ENCODE peak calls at places on chromosomes 3 and 15, in nine cellular contexts. X is GM23248, Q is fibroblast of lung, Z is fibroblast of pulmonary artery, B is OCI-LY7, E is lung, S is neuronal stem cell, N is ovary, U is GM23338. T is an unnamed sample.

GRCh38 chr15:88882745-88883144 is 12.6 kb downstream of the HAPLN3 start:
- DNase-seq in X (peak), Q (peak), Z (peak), B (no peak), E (no peak), S (no peak), N (no peak), U (no peak), T (no peak)

GRCh38 chr15:75693501-75694240 is 19.0 kb downstream of the CSPG4 start:
- DNase-seq in X (peak), Q (peak), Z (peak), B (no peak), E (no peak), S (no peak), N (no peak), U (no peak), T (peak)

GRCh38 chr3:8742921-8743605 is 9.5 kb downstream of the CAV3 start:
- DNase-seq in X (peak), Q (peak), Z (peak), B (no peak), E (no peak), S (no peak), N (no peak), U (peak), T (no peak)

GRCh38 chr15:55742927-55743614 is at the start of gene PRTG:
- DNase-seq in X (peak), Q (peak), Z (peak), B (no peak), E (peak), S (peak), N (peak), U (peak), T (peak)

GRCh38 chr15:69082041-69082502 is 67.6 kb downstream of the NOX5 start:
- DNase-seq in X (peak), Q (peak), Z (peak), B (no peak), E (no peak), S (no peak), N (no peak), U (no peak), T (no peak)

GRCh38 chr3:46132565-46132964 is 75.5 kb downstream of the CCR1 start:
- DNase-seq in X (no peak), Q (no peak), Z (no peak), B (no peak), E (no peak), S (no peak), N (no peak), U (no peak), T (no peak)

GRCh38 chr3:30544811-30545210 is 61.6 kb upstream of the TGFBR2 start:
- DNase-seq in X (peak), Q (peak), Z (peak), B (no peak), E (no peak), S (no peak), N (no peak), U (no peak), T (no peak)

GRCh38 chr3:184366619-184367321 is 5.3 kb downstream of the POLR2H start:
- DNase-seq in X (peak), Q (peak), Z (peak), B (no peak), E (no peak), S (no peak), N (no peak), U (no peak), T (no peak)

GRCh38 chr15:93028632-93029612 is 60.1 kb downstream of the RGMA start:
- DNase-seq in X (peak), Q (peak), Z (peak), B (no peak), E (peak), S (no peak), N (peak), U (no peak), T (peak)

GRCh38 chr15:61528590-61528929 is 299.5 kb upstream of the RORA start:
- DNase-seq in X (no peak), Q (no peak), Z (peak), B (no peak), E (no peak), S (no peak), N (no peak), U (peak), T (no peak)

GRCh38 chr15:67547836-67548531 is 5.5 kb downstream of the MAP2K5 start:
- DNase-seq in X (peak), Q (peak), Z (peak), B (no peak), E (no peak), S (no peak), N (no peak), U (no peak), T (no peak)

GRCh38 chr15:57667171-57667924 is 39.2 kb upstream of the POLR2M start:
- DNase-seq in X (peak), Q (peak), Z (peak), B (no peak), E (no peak), S (no peak), N (no peak), U (peak), T (no peak)

GRCh38 chr15:71333839-71334238 is 218.6 kb downstream of the THSD4 start:
- DNase-seq in X (peak), Q (peak), Z (peak), B (no peak), E (no peak), S (no peak), N (no peak), U (no peak), T (no peak)

GRCh38 chr3:51974277-51974962 is 444 bp upstream of the ABHD14A start:
- DNase-seq in X (peak), Q (peak), Z (no peak), B (no peak), E (no peak), S (no peak), N (peak), U (no peak), T (peak)

DNA sequence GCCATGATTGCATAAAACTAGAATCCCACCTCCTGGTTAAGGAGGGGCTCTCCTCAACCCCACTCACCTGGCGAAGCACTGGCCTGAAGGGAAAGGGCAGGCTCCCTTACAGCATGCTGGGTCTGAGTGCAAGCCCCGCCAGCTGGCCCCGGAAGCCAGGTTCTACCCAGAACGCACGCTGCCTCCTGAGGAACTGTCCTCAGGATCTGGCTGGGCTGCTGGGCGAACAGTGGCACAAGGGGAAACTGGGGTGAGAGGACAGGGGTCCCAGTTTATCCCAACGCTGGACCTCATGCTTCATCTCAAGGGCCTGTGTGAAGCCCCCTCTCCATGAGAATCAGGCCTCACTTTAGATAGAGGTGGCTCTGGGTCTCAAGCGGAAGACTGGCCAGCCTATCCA is 47.5 kb downstream of the NUP210 start:
- DNase-seq in X (no peak), Q (no peak), Z (no peak), B (no peak), E (no peak), S (no peak), N (no peak), U (no peak), T (no peak)
- H3K4me3 ChIP-seq in X (no peak), Q (no peak), Z (no peak), B (no peak), E (no peak), S (peak), N (no peak), U (no peak), T (no peak)

GRCh38 chr3:66001626-66002025 is 37.1 kb downstream of the MAGI1 start:
- DNase-seq in X (no peak), Q (no peak), Z (no peak), B (no peak), E (no peak), S (no peak), N (no peak), U (no peak), T (no peak)

GRCh38 chr3:65995030-65995429 is 43.7 kb downstream of the MAGI1 start:
- DNase-seq in X (peak), Q (peak), Z (peak), B (no peak), E (no peak), S (no peak), N (no peak), U (no peak), T (no peak)

GRCh38 chr3:66000506-66000905 is 38.2 kb downstream of the MAGI1 start:
- DNase-seq in X (no peak), Q (no peak), Z (no peak), B (no peak), E (no peak), S (no peak), N (no peak), U (no peak), T (no peak)

GRCh38 chr3:65996605-65997004 is 42.1 kb downstream of the MAGI1 start:
- DNase-seq in X (no peak), Q (no peak), Z (peak), B (no peak), E (peak), S (no peak), N (no peak), U (peak), T (no peak)

GRCh38 chr3:65999606-66000005 is 39.1 kb downstream of the MAGI1 start:
- DNase-seq in X (no peak), Q (no peak), Z (no peak), B (no peak), E (no peak), S (no peak), N (no peak), U (no peak), T (no peak)
- H3K4me3 ChIP-seq in X (no peak), Q (no peak), Z (no peak), B (no peak), E (no peak), S (no peak), N (no peak), U (no peak), T (no peak)

DNA sequence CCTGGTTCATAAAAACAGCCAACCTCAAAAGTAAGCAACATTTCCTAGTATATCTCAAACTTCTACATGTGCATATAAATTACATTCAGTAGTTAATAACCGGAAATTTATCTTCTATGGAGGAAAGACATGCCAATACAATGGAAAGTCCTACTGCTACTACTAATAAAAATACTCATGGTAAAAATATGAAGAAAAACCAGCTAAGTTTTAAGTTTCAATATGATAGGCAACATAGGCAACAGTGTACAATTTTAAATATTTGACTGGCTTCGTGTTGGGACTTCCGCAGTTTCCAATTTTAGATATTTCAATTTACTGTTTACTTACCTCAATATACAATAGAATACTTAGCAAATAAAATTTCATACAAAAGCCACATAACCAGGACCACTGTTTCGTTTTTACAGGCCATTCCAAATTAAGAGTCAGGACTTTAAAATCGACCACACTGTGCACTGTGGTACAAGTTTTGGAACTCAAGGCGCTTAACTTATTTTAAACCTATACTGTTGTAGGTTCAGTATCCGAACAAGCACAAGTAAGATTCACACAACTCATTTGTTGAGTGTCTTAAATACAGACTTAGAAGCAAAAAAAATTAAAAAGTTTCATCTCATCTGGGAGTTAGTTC is 2.9 kb downstream of the NAA50 start:
- DNase-seq in X (no peak), Q (no peak), Z (no peak), B (peak), E (no peak), S (no peak), N (no peak), U (no peak), T (no peak)
- H3K4me3 ChIP-seq in X (peak), Q (peak), Z (no peak), B (peak), E (no peak), S (no peak), N (no peak), U (peak), T (no peak)

GRCh38 chr15:81322708-81323253 is 1.2 kb downstream of the STARD5 start:
- DNase-seq in X (peak), Q (no peak), Z (no peak), B (no peak), E (no peak), S (no peak), N (no peak), U (no peak), T (no peak)
- H3K4me3 ChIP-seq in X (peak), Q (peak), Z (peak), B (peak), E (no peak), S (no peak), N (peak), U (peak), T (no peak)

DNA sequence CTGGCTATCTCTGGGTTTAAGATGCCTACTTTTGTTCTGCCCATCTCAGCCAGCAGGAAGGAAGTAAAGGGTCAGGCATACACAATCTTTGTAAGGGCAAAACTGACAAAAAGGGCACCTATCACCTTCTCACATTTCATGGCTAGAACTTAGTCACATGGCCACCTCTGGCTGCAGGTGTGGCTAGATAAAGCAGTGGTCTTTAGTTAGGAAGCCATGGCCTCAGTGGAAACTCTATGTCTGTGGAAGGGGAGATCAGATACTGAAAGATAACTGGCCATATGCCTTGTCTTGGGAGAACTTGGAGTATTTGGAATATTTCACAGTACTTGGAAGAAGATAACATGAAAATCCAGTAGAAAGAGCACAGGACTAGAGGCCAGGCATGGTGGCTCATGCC is 80.7 kb upstream of the TBL1XR1 start:
- DNase-seq in X (no peak), Q (no peak), Z (no peak), B (no peak), E (no peak), S (no peak), N (no peak), U (no peak), T (no peak)
- H3K4me3 ChIP-seq in X (no peak), Q (no peak), Z (no peak), B (no peak), E (no peak), S (no peak), N (no peak), U (no peak), T (no peak)

DNA sequence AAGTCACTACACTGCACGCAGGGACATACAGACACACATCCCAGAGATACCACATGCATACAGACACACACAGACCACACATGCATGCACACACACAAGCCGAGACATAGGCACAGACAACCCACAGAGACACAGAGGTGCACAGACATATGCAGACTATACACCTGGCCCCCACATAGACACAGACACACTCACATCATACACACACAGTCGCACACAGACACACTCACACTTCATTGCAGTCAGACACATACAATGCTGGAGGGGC is 1.2 kb upstream of the MGLL start:
- DNase-seq in X (no peak), Q (no peak), Z (no peak), B (no peak), E (no peak), S (no peak), N (no peak), U (no peak), T (no peak)
- H3K4me3 ChIP-seq in X (peak), Q (peak), Z (peak), B (no peak), E (peak), S (peak), N (peak), U (no peak), T (peak)

T was measured in BE2C.